ENCODE peak calls at places on chromosomes 7 and 10, in nine cellular contexts. One of them, this sample, is unnamed.
A peak's percentile ranks its signal among the peaks of the same experiment; 100 is the strongest.

GRCh38 chr7:128443817-128444216 is 11.9 kb upstream of the HILPDA start:
- DNase-seq in suprapubic skin: no peak
- DNase-seq in A549: no peak
- DNase-seq in stomach: peak; percentile 38
- DNase-seq in tibial nerve: no peak
- DNase-seq in GM12878: no peak
- DNase-seq in sigmoid colon: no peak
- DNase-seq in transverse colon: no peak
- DNase-seq in ovary: no peak
- DNase-seq in this sample: no peak

GRCh38 chr7:126436213-126436868 is 816.4 kb downstream of the GRM8 start:
- DNase-seq in stomach: no peak
- DNase-seq in tibial nerve: no peak
- DNase-seq in sigmoid colon: no peak
- DNase-seq in GM12878: no peak
- DNase-seq in transverse colon: no peak
- DNase-seq in ovary: no peak
- DNase-seq in A549: no peak
- DNase-seq in suprapubic skin: no peak
- DNase-seq in this sample: no peak

GRCh38 chr10:79401015-79401921 is 44.2 kb downstream of the ZCCHC24 start:
- DNase-seq in tibial nerve: peak; percentile 59
- DNase-seq in transverse colon: no peak
- DNase-seq in A549: no peak
- DNase-seq in sigmoid colon: peak; percentile 91
- DNase-seq in GM12878: no peak
- DNase-seq in stomach: no peak
- DNase-seq in ovary: peak; percentile 90
- DNase-seq in suprapubic skin: no peak
- DNase-seq in this sample: no peak

GRCh38 chr7:33674804-33675411 is 230.4 kb upstream of the BMPER start:
- DNase-seq in GM12878: peak; percentile 23
- DNase-seq in A549: no peak
- DNase-seq in stomach: no peak
- DNase-seq in suprapubic skin: no peak
- DNase-seq in ovary: no peak
- DNase-seq in transverse colon: no peak
- DNase-seq in tibial nerve: no peak
- DNase-seq in sigmoid colon: no peak
- DNase-seq in this sample: no peak

GRCh38 chr7:155844019-155844453 is 31.8 kb upstream of the SHH start:
- DNase-seq in transverse colon: peak; percentile 89
- DNase-seq in tibial nerve: no peak
- DNase-seq in suprapubic skin: peak; percentile 64
- DNase-seq in ovary: no peak
- DNase-seq in A549: peak; percentile 49
- DNase-seq in GM12878: no peak
- DNase-seq in stomach: peak; percentile 95
- DNase-seq in sigmoid colon: peak; percentile 47
- DNase-seq in this sample: no peak

GRCh38 chr7:24911213-24911603 is 68.8 kb downstream of the OSBPL3 start:
- DNase-seq in ovary: no peak
- DNase-seq in sigmoid colon: no peak
- DNase-seq in transverse colon: no peak
- DNase-seq in A549: no peak
- DNase-seq in suprapubic skin: no peak
- DNase-seq in GM12878: peak; percentile 45
- DNase-seq in stomach: no peak
- DNase-seq in tibial nerve: no peak
- DNase-seq in this sample: no peak

GRCh38 chr10:43256531-43257209 is 10.2 kb downstream of the RASGEF1A start:
- DNase-seq in ovary: no peak
- DNase-seq in tibial nerve: no peak
- DNase-seq in transverse colon: no peak
- DNase-seq in sigmoid colon: no peak
- DNase-seq in GM12878: no peak
- DNase-seq in A549: no peak
- DNase-seq in suprapubic skin: peak; percentile 58
- DNase-seq in stomach: no peak
- DNase-seq in this sample: peak; percentile 87

GRCh38 chr7:157090485-157091165 is 48.1 kb upstream of the UBE3C start:
- DNase-seq in transverse colon: no peak
- DNase-seq in sigmoid colon: peak; percentile 12
- DNase-seq in tibial nerve: no peak
- DNase-seq in suprapubic skin: peak; percentile 52
- DNase-seq in A549: no peak
- DNase-seq in ovary: no peak
- DNase-seq in GM12878: no peak
- DNase-seq in stomach: no peak
- DNase-seq in this sample: no peak

GRCh38 chr7:144137501-144137900 is 14.5 kb downstream of the OR2A14 start:
- DNase-seq in suprapubic skin: no peak
- DNase-seq in sigmoid colon: no peak
- DNase-seq in tibial nerve: no peak
- DNase-seq in GM12878: no peak
- DNase-seq in A549: no peak
- DNase-seq in stomach: no peak
- DNase-seq in transverse colon: no peak
- DNase-seq in ovary: no peak
- DNase-seq in this sample: no peak

GRCh38 chr7:39336457-39336856 is 229.7 kb upstream of the YAE1 start:
- DNase-seq in A549: no peak
- DNase-seq in suprapubic skin: no peak
- DNase-seq in GM12878: no peak
- DNase-seq in ovary: no peak
- DNase-seq in tibial nerve: no peak
- DNase-seq in sigmoid colon: no peak
- DNase-seq in stomach: no peak
- DNase-seq in transverse colon: no peak
- DNase-seq in this sample: no peak

GRCh38 chr10:99941942-99942835 is 67.6 kb downstream of the DNMBP start:
- DNase-seq in A549: no peak
- DNase-seq in ovary: peak; percentile 62
- DNase-seq in tibial nerve: no peak
- DNase-seq in GM12878: no peak
- DNase-seq in sigmoid colon: no peak
- DNase-seq in stomach: no peak
- DNase-seq in suprapubic skin: no peak
- DNase-seq in transverse colon: no peak
- DNase-seq in this sample: no peak

GRCh38 chr7:106068986-106069385 is 43.1 kb downstream of the SYPL1 start:
- DNase-seq in sigmoid colon: peak; percentile 87
- DNase-seq in ovary: no peak
- DNase-seq in tibial nerve: no peak
- DNase-seq in A549: no peak
- DNase-seq in GM12878: no peak
- DNase-seq in stomach: no peak
- DNase-seq in transverse colon: no peak
- DNase-seq in suprapubic skin: no peak
- DNase-seq in this sample: peak; percentile 89

GRCh38 chr10:76973091-76973514 is 664.5 kb downstream of the KCNMA1 start:
- DNase-seq in GM12878: no peak
- DNase-seq in sigmoid colon: no peak
- DNase-seq in transverse colon: no peak
- DNase-seq in suprapubic skin: no peak
- DNase-seq in tibial nerve: no peak
- DNase-seq in stomach: no peak
- DNase-seq in ovary: no peak
- DNase-seq in A549: no peak
- DNase-seq in this sample: no peak

GRCh38 chr7:38660427-38661099 is 29.4 kb upstream of the AMPH start:
- DNase-seq in A549: peak; percentile 15
- DNase-seq in ovary: no peak
- DNase-seq in stomach: no peak
- DNase-seq in suprapubic skin: no peak
- DNase-seq in GM12878: no peak
- DNase-seq in tibial nerve: no peak
- DNase-seq in sigmoid colon: no peak
- DNase-seq in transverse colon: peak; percentile 18
- DNase-seq in this sample: no peak

GRCh38 chr7:15158141-15158810 is 255.7 kb upstream of the DGKB start:
- DNase-seq in sigmoid colon: no peak
- DNase-seq in GM12878: no peak
- DNase-seq in stomach: no peak
- DNase-seq in tibial nerve: no peak
- DNase-seq in A549: no peak
- DNase-seq in ovary: no peak
- DNase-seq in suprapubic skin: no peak
- DNase-seq in transverse colon: no peak
- DNase-seq in this sample: no peak

GRCh38 chr10:83991986-83992753 is 147.1 kb upstream of the GHITM start:
- DNase-seq in stomach: no peak
- DNase-seq in GM12878: peak; percentile 55
- DNase-seq in transverse colon: peak; percentile 26
- DNase-seq in tibial nerve: no peak
- DNase-seq in sigmoid colon: no peak
- DNase-seq in A549: no peak
- DNase-seq in suprapubic skin: no peak
- DNase-seq in ovary: no peak
- DNase-seq in this sample: no peak

GRCh38 chr7:39504963-39505362 is 61.2 kb upstream of the YAE1 start:
- DNase-seq in A549: no peak
- DNase-seq in sigmoid colon: no peak
- DNase-seq in suprapubic skin: no peak
- DNase-seq in stomach: no peak
- DNase-seq in ovary: no peak
- DNase-seq in GM12878: no peak
- DNase-seq in transverse colon: no peak
- DNase-seq in tibial nerve: no peak
- DNase-seq in this sample: peak; percentile 62

GRCh38 chr10:129754211-129755050 is 209.6 kb downstream of the EBF3 start:
- DNase-seq in GM12878: no peak
- DNase-seq in stomach: peak; percentile 5
- DNase-seq in transverse colon: no peak
- DNase-seq in sigmoid colon: peak; percentile 28
- DNase-seq in tibial nerve: no peak
- DNase-seq in suprapubic skin: no peak
- DNase-seq in ovary: no peak
- DNase-seq in A549: no peak
- DNase-seq in this sample: peak; percentile 88

GRCh38 chr7:121562274-121562673 is 166.2 kb upstream of the FAM3C start:
- DNase-seq in GM12878: no peak
- DNase-seq in transverse colon: no peak
- DNase-seq in stomach: no peak
- DNase-seq in ovary: no peak
- DNase-seq in sigmoid colon: no peak
- DNase-seq in A549: no peak
- DNase-seq in tibial nerve: no peak
- DNase-seq in suprapubic skin: no peak
- DNase-seq in this sample: no peak

DNA sequence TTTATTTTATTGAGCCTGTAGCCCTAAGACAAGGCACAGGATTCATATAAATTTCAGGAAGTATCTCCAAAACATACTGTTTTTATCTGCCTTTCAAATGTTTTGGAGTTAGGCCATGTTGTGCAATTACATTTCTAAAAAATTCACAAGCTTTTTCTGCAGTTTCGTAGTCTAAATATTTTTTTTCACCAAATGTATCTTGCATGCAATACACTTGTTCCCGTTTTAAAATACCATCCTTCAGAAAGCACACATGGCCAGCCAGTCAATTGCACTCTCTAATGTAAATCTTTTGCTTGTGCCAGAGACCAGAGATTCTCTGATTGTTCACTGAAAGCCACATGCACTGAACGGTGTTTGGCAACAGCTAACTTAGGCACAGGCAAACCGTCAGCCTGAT is 161.5 kb upstream of the PRKCQ start:
- DNase-seq in suprapubic skin: no peak
- DNase-seq in A549: no peak
- DNase-seq in transverse colon: no peak
- DNase-seq in sigmoid colon: no peak
- DNase-seq in stomach: no peak
- DNase-seq in GM12878: no peak
- DNase-seq in ovary: no peak
- DNase-seq in tibial nerve: no peak
- DNase-seq in this sample: no peak
- TF ChIP-seq EP300 in suprapubic skin: no peak
- TF ChIP-seq EP300 in A549: no peak
- TF ChIP-seq EP300 in transverse colon: no peak
- TF ChIP-seq EP300 in sigmoid colon: no peak
- TF ChIP-seq EP300 in stomach: no peak
- TF ChIP-seq EP300 in GM12878: no peak
- TF ChIP-seq EP300 in ovary: no peak
- TF ChIP-seq EP300 in tibial nerve: no peak
- TF ChIP-seq EP300 in this sample: no peak

DNA sequence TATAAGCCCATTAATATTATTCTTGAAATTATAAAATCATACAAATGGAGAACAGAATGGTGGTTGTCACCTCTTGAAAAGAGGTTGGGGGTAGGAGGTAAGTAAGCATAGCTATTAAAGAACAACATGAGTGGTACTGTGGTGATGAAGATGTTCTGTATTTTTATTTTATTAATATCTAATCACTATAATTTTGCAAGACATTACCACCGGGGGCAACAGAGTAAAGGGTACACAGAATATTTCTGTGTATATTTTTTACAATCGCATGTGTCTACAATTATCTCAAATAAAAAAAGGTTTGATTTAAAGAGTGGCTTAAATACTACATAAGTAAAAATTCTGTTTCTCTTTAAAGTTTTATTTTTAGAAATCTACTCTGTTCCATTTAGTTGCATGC is 557.8 kb downstream of the NXPH1 start:
- DNase-seq in sigmoid colon: no peak
- DNase-seq in ovary: no peak
- DNase-seq in GM12878: no peak
- DNase-seq in suprapubic skin: no peak
- DNase-seq in A549: no peak
- DNase-seq in transverse colon: no peak
- DNase-seq in tibial nerve: no peak
- DNase-seq in stomach: no peak
- DNase-seq in this sample: no peak
- TF ChIP-seq CTCF in sigmoid colon: no peak
- TF ChIP-seq CTCF in ovary: no peak
- TF ChIP-seq CTCF in GM12878: no peak
- TF ChIP-seq CTCF in suprapubic skin: no peak
- TF ChIP-seq CTCF in A549: no peak
- TF ChIP-seq CTCF in transverse colon: no peak
- TF ChIP-seq CTCF in tibial nerve: no peak
- TF ChIP-seq CTCF in stomach: no peak
- TF ChIP-seq CTCF in this sample: no peak

GRCh38 chr7:89511900-89512299 is 642.4 kb upstream of the STEAP1 start:
- DNase-seq in tibial nerve: no peak
- DNase-seq in GM12878: no peak
- DNase-seq in A549: no peak
- DNase-seq in transverse colon: no peak
- DNase-seq in suprapubic skin: no peak
- DNase-seq in ovary: no peak
- DNase-seq in sigmoid colon: no peak
- DNase-seq in stomach: no peak
- DNase-seq in this sample: no peak
- TF ChIP-seq EP300 in tibial nerve: no peak
- TF ChIP-seq EP300 in GM12878: no peak
- TF ChIP-seq EP300 in A549: no peak
- TF ChIP-seq EP300 in transverse colon: no peak
- TF ChIP-seq EP300 in suprapubic skin: no peak
- TF ChIP-seq EP300 in ovary: no peak
- TF ChIP-seq EP300 in sigmoid colon: no peak
- TF ChIP-seq EP300 in stomach: no peak
- TF ChIP-seq EP300 in this sample: no peak

GRCh38 chr7:80732635-80733034 is 94.2 kb downstream of the CD36 start:
- DNase-seq in suprapubic skin: no peak
- DNase-seq in tibial nerve: no peak
- DNase-seq in stomach: no peak
- DNase-seq in sigmoid colon: no peak
- DNase-seq in GM12878: no peak
- DNase-seq in ovary: no peak
- DNase-seq in transverse colon: no peak
- DNase-seq in A549: no peak
- DNase-seq in this sample: no peak
- TF ChIP-seq CTCF in suprapubic skin: no peak
- TF ChIP-seq CTCF in tibial nerve: no peak
- TF ChIP-seq CTCF in stomach: no peak
- TF ChIP-seq CTCF in sigmoid colon: no peak
- TF ChIP-seq CTCF in GM12878: no peak
- TF ChIP-seq CTCF in ovary: no peak
- TF ChIP-seq CTCF in transverse colon: no peak
- TF ChIP-seq CTCF in A549: peak; percentile 33
- TF ChIP-seq CTCF in this sample: no peak

This sample was measured in esophagus muscularis mucosa.